ENCODE peak calls at places on chromosomes 5 and 9, in four cellular contexts. W is stimulated activated CD4-positive, alpha-beta T cell treated with anti-CD3 and anti-CD28 coated beads, Interleukin-2, amount 100 ng/mL, for 4 hours; Y is stimulated activated naive B cell treated with anti-CD40 and anti-IgM and Interleukin-4, amounts not matched to agents 10 μg/mL and 1 μg/mL and 100 μg/mL, for 72 hours; F is fibroblast of the conjunctiva. J is an unnamed sample.

GRCh38 chr9:129463477-129463876 is 157.4 kb downstream of the C9orf50 start:
- DNase-seq in F (no peak), Y (no peak), W (no peak), J (no peak)

GRCh38 chr5:31194458-31194808 is 947 bp downstream of the CDH6 start:
- DNase-seq in F (no peak), Y (no peak), W (no peak), J (no peak)

GRCh38 chr9:124784503-124784902 is 7.6 kb downstream of the OLFML2A start:
- DNase-seq in W (no peak), F (no peak), Y (no peak), J (peak; percentile 87)

GRCh38 chr5:168366124-168366523 is 74.7 kb downstream of the WWC1 start:
- DNase-seq in W (no peak), F (peak; percentile 47), Y (no peak), J (no peak)

GRCh38 chr5:66324357-66324756 is 180.3 kb downstream of the SREK1 start:
- DNase-seq in W (no peak), F (no peak), Y (no peak), J (no peak)

GRCh38 chr5:28473531-28474107 is 1435.2 kb upstream of the CDH9 start:
- DNase-seq in F (peak; percentile 14), W (no peak), Y (no peak), J (no peak)

GRCh38 chr5:73233461-73234151 is 60.6 kb downstream of the TMEM174 start:
- DNase-seq in W (no peak), F (no peak), Y (no peak), J (no peak)

GRCh38 chr5:132000677-132001453 is 10.6 kb downstream of the ACSL6 start:
- DNase-seq in W (no peak), F (no peak), Y (no peak), J (peak; percentile 72)

GRCh38 chr5:173302546-173303155 is 25.6 kb downstream of the STC2 start:
- DNase-seq in F (peak; percentile 43), W (no peak), Y (no peak), J (no peak)

GRCh38 chr5:16937023-16937379 is 913 bp upstream of the MYO10 start:
- DNase-seq in F (no peak), W (no peak), Y (no peak), J (no peak)

GRCh38 chr9:37311938-37312730 is 110.4 kb upstream of the GRHPR start:
- DNase-seq in W (no peak), F (no peak), Y (no peak), J (no peak)

GRCh38 chr9:113737414-113738271 is 138.5 kb upstream of the ZNF618 start:
- DNase-seq in F (peak; percentile 43), Y (peak; percentile 9), W (no peak), J (peak; percentile 76)

GRCh38 chr9:131656356-131657030 is 83.4 kb downstream of the RAPGEF1 start:
- DNase-seq in Y (peak; percentile 91), W (peak; percentile 47), F (no peak), J (peak; percentile 100)

GRCh38 chr5:98516701-98517100 is 256.8 kb upstream of the RGMB start:
- DNase-seq in F (no peak), Y (no peak), W (no peak), J (no peak)

GRCh38 chr5:133967715-133968056 is 739 bp downstream of the C5orf15 start:
- DNase-seq in W (no peak), F (no peak), Y (no peak), J (peak; percentile 20)

GRCh38 chr5:612498-613424 is 621 bp downstream of the CEP72 start:
- DNase-seq in W (no peak), Y (peak; percentile 32), F (no peak), J (peak; percentile 13)

GRCh38 chr5:10533218-10533617 is 30.7 kb upstream of the ANKRD33B start:
- DNase-seq in F (no peak), Y (no peak), W (no peak), J (no peak)

GRCh38 chr9:93093449-93094293 is 2.3 kb upstream of the CARD19 start:
- DNase-seq in W (no peak), Y (peak; percentile 57), F (no peak), J (peak; percentile 27)

GRCh38 chr5:10611290-10611689 is 47.4 kb downstream of the ANKRD33B start:
- DNase-seq in W (no peak), Y (no peak), F (no peak), J (no peak)

GRCh38 chr5:154712518-154713437 is 42.4 kb upstream of the LARP1 start:
- DNase-seq in W (no peak), F (no peak), Y (no peak), J (no peak)

GRCh38 chr9:64128572-64128971 is 1156.4 kb downstream of the FOXD4L5 start:
- DNase-seq in F (no peak), Y (no peak), W (no peak), J (no peak)

GRCh38 chr9:135136481-135136880 is 49.0 kb downstream of the OLFM1 start:
- DNase-seq in W (no peak), F (no peak), Y (no peak), J (no peak)

GRCh38 chr5:61631438-61631941 is 299.4 kb downstream of the ZSWIM6 start:
- DNase-seq in W (no peak), F (no peak), Y (no peak), J (no peak)

GRCh38 chr5:67725591-67725990 is 490.0 kb upstream of the PIK3R1 start:
- DNase-seq in Y (no peak), W (no peak), F (no peak), J (no peak)

GRCh38 chr5:62477801-62478200 is 65.2 kb downstream of the IPO11 start:
- DNase-seq in F (peak; percentile 14), Y (no peak), W (no peak), J (no peak)

GRCh38 chr9:121748080-121748479 is 96.6 kb downstream of the DAB2IP start:
- DNase-seq in W (no peak), Y (no peak), F (no peak), J (no peak)

GRCh38 chr5:175214152-175214551 is 229.8 kb downstream of the DRD1 start:
- DNase-seq in Y (no peak), F (peak; percentile 10), W (no peak), J (no peak)

GRCh38 chr5:56075361-56075760 is 80.6 kb upstream of the IL6ST start:
- DNase-seq in Y (no peak), W (no peak), F (peak; percentile 86), J (no peak)

GRCh38 chr9:79184821-79185220 is 386.9 kb upstream of the TLE4 start:
- DNase-seq in W (no peak), F (no peak), Y (no peak), J (no peak)

GRCh38 chr5:94402096-94402495 is 216.3 kb downstream of the KIAA0825 start:
- DNase-seq in W (no peak), F (no peak), Y (no peak), J (no peak)

GRCh38 chr9:109342878-109343277 is 22.0 kb upstream of the EPB41L4B start:
- DNase-seq in W (no peak), Y (no peak), F (no peak), J (no peak)

GRCh38 chr9:88023001-88023400 is 48.7 kb upstream of the CDK20 start:
- DNase-seq in F (no peak), Y (no peak), W (no peak), J (no peak)

GRCh38 chr5:149735066-149735465 is 5.0 kb downstream of the PPARGC1B start:
- DNase-seq in Y (no peak), F (no peak), W (no peak), J (peak; percentile 87)

GRCh38 chr5:136424835-136425694 is 59.7 kb upstream of the TRPC7 start:
- DNase-seq in W (no peak), F (peak; percentile 21), Y (no peak), J (peak; percentile 35)

GRCh38 chr5:16736158-16736994 is 119.6 kb upstream of the RETREG1 start:
- DNase-seq in F (peak; percentile 73), Y (no peak), W (no peak), J (peak; percentile 21)

GRCh38 chr5:76257225-76257833 is 145.8 kb upstream of the IQGAP2 start:
- DNase-seq in W (no peak), F (no peak), Y (no peak), J (no peak)

GRCh38 chr5:52657231-52657645 is 130.5 kb upstream of the ITGA1 start:
- DNase-seq in Y (no peak), F (peak; percentile 24), W (no peak), J (peak; percentile 77)

GRCh38 chr9:109297899-109298298 is 23.0 kb downstream of the EPB41L4B start:
- DNase-seq in Y (no peak), F (no peak), W (no peak), J (no peak)